ENCODE peak calls at places on chromosomes 2 and 18, in four cellular contexts. C, Y, K and N are unnamed samples.

GRCh38 chr18:65527879-65528633 is 222.8 kb upstream of the CDH7 start:
- DNase-seq in Y (no peak), K (no peak), C (no peak), N (no peak)

GRCh38 chr2:134253117-134253704 is 661 bp upstream of the MGAT5 start:
- DNase-seq in Y (no peak), C (no peak), K (no peak), N (no peak)

GRCh38 chr2:28606986-28607441 is 111.2 kb downstream of the PLB1 start:
- DNase-seq in C (peak), Y (no peak), K (peak), N (no peak)

GRCh38 chr2:212618636-212619035 is 80.0 kb upstream of the ERBB4 start:
- DNase-seq in Y (peak), K (no peak), C (no peak), N (no peak)

GRCh38 chr2:98975611-98976010 is 39.6 kb upstream of the CRACDL start:
- DNase-seq in C (no peak), K (no peak), Y (no peak), N (no peak)

GRCh38 chr2:64698068-64698645 is 44.4 kb upstream of the SERTAD2 start:
- DNase-seq in Y (no peak), K (no peak), C (no peak), N (no peak)

GRCh38 chr2:197784956-197785941 is at the start of gene BOLL:
- DNase-seq in C (no peak), K (peak), Y (no peak), N (peak)

GRCh38 chr18:49768051-49768391 is 45.3 kb downstream of the ACAA2 start:
- DNase-seq in Y (peak), C (peak), K (peak), N (peak)

GRCh38 chr2:136727973-136728699 is 37.2 kb upstream of the THSD7B start:
- DNase-seq in Y (no peak), C (no peak), K (no peak), N (no peak)

GRCh38 chr2:195620499-195620898 is 36.5 kb upstream of the SLC39A10 start:
- DNase-seq in C (no peak), Y (peak), K (no peak), N (no peak)

GRCh38 chr2:59578349-59578748 is 975.1 kb downstream of the BCL11A start:
- DNase-seq in Y (no peak), C (no peak), K (no peak), N (no peak)

GRCh38 chr2:29398384-29399237 is 283.4 kb downstream of the CLIP4 start:
- DNase-seq in Y (no peak), K (no peak), C (peak), N (no peak)

GRCh38 chr18:35153609-35154273 is 87.1 kb upstream of the ZNF397 start:
- DNase-seq in K (no peak), C (no peak), Y (no peak), N (no peak)

GRCh38 chr2:32772623-32773221 is 144.9 kb downstream of the TTC27 start:
- DNase-seq in K (peak), C (peak), Y (peak), N (no peak)

GRCh38 chr2:240340361-240340761 is 95.1 kb upstream of the GPC1 start:
- DNase-seq in K (no peak), Y (no peak), C (no peak), N (no peak)